ENCODE peak calls at places on chromosomes 5 and 9, in nine cellular contexts. G is heart left ventricle; Y is neural crest cell; S is T-helper 2 cell; N is NCI-H1092; Z is activated T-cell treated with anti-CD3 and anti-CD28 coated beads, Interleukin-2, amount 50 U/mL, for 72 hours; F is heart right ventricle; Q is cardiac muscle cell; U is glutamatergic neuron. L is an unnamed sample.

GRCh38 chr9:29297592-29297991 is 1724.3 kb upstream of the C9orf72 start:
- DNase-seq in Q (no peak), Z (no peak), G (no peak), N (no peak), S (no peak), Y (no peak), F (no peak), U (no peak), L (no peak)

GRCh38 chr9:113973963-113974413 is 97.9 kb downstream of the ZNF618 start:
- DNase-seq in Z (no peak), Q (peak), S (no peak), U (no peak), G (no peak), N (no peak), Y (no peak), F (no peak), L (no peak)

GRCh38 chr9:22237497-22238363 is 208.9 kb upstream of the DMRTA1 start:
- DNase-seq in F (no peak), G (no peak), N (no peak), Y (no peak), Z (no peak), S (no peak), Q (no peak), U (no peak), L (peak)

GRCh38 chr9:125694478-125694877 is 12.5 kb downstream of the MAPKAP1 start:
- DNase-seq in G (no peak), Y (no peak), U (no peak), Q (peak), F (no peak), Z (no peak), S (no peak), N (no peak), L (no peak)

GRCh38 chr9:34114436-34114835 is 12.1 kb downstream of the DCAF12 start:
- DNase-seq in Y (no peak), N (peak), Q (no peak), Z (no peak), F (no peak), G (no peak), U (no peak), S (no peak), L (no peak)

GRCh38 chr9:14992516-14992915 is 82.3 kb upstream of the FREM1 start:
- DNase-seq in Q (no peak), G (no peak), F (no peak), Y (no peak), S (no peak), Z (no peak), N (no peak), U (no peak), L (no peak)

GRCh38 chr5:132998553-132998952 is 27.8 kb downstream of the ZCCHC10 start:
- DNase-seq in Y (no peak), G (no peak), Q (no peak), N (no peak), Z (no peak), F (no peak), U (no peak), S (no peak), L (no peak)

GRCh38 chr5:4994994-4995393 is 145.1 kb upstream of the ADAMTS16 start:
- DNase-seq in Q (no peak), N (no peak), Y (no peak), F (no peak), G (no peak), U (no peak), Z (no peak), S (no peak), L (peak)

GRCh38 chr9:96331236-96331947 is 29.4 kb upstream of the HSD17B3 start:
- DNase-seq in Q (no peak), U (no peak), G (no peak), Z (no peak), N (no peak), S (no peak), Y (no peak), F (no peak), L (no peak)

GRCh38 chr9:109251776-109252106 is 69.1 kb downstream of the EPB41L4B start:
- DNase-seq in F (no peak), U (no peak), S (no peak), Y (no peak), Q (no peak), G (no peak), N (no peak), Z (no peak), L (no peak)

GRCh38 chr9:92735907-92736600 is 28.6 kb downstream of the BICD2 start:
- DNase-seq in F (no peak), S (no peak), U (no peak), G (no peak), Z (no peak), Q (no peak), N (no peak), Y (no peak), L (no peak)

GRCh38 chr5:65791721-65792698 is 70.0 kb downstream of the NLN start:
- DNase-seq in Q (no peak), S (no peak), F (no peak), U (no peak), N (no peak), Z (no peak), Y (no peak), G (no peak), L (no peak)

GRCh38 chr5:159449925-159450324 is 119.6 kb upstream of the IL12B start:
- DNase-seq in S (no peak), Q (no peak), N (no peak), F (no peak), U (no peak), Y (no peak), G (no peak), Z (no peak), L (no peak)

GRCh38 chr9:2477755-2478154 is 143.8 kb upstream of the VLDLR start:
- DNase-seq in Q (no peak), Z (no peak), S (no peak), F (no peak), Y (no peak), G (no peak), N (no peak), U (no peak), L (no peak)

GRCh38 chr9:69385474-69386091 is 60.6 kb downstream of the ENTREP1 start:
- DNase-seq in S (no peak), U (no peak), G (no peak), F (no peak), Y (no peak), Q (no peak), Z (no peak), N (no peak), L (no peak)

GRCh38 chr9:113946496-113947115 is 70.5 kb downstream of the ZNF618 start:
- DNase-seq in N (no peak), Y (no peak), F (no peak), G (no peak), Q (no peak), U (no peak), S (no peak), Z (no peak), L (no peak)

GRCh38 chr9:21591221-21592062 is 109.3 kb upstream of the IFNE start:
- DNase-seq in G (peak), U (no peak), F (no peak), Q (no peak), Y (no peak), Z (peak), S (no peak), N (no peak), L (peak)